ENCODE peak calls at places on chromosomes 11 and 22, in six cellular contexts. U is testis, C is BJ, O is NB4, Z is OCI-LY7, N is lower lobe of right lung. F is an unnamed sample.

GRCh38 chr11:120068114-120068573 is 69.8 kb downstream of the TRIM29 start:
- DNase-seq in N (no peak), U (no peak), Z (no peak), O (peak; percentile 65), C (peak; percentile 15), F (no peak)

GRCh38 chr11:47099213-47099917 is 77.3 kb downstream of the ARFGAP2 start:
- DNase-seq in Z (no peak), U (no peak), C (no peak), O (no peak), N (no peak), F (peak; percentile 45)

GRCh38 chr11:46701078-46701654 is 335 bp downstream of the ZNF408 start:
- DNase-seq in C (no peak), N (no peak), Z (no peak), O (peak; percentile 18), U (no peak), F (no peak)

GRCh38 chr22:22235564-22235963 is 9.0 kb upstream of the VPREB1 start:
- DNase-seq in O (peak; percentile 32), Z (peak; percentile 40), N (no peak), C (no peak), U (peak; percentile 47), F (peak; percentile 33)

GRCh38 chr11:119324124-119324665 is 7.3 kb upstream of the MCAM start:
- DNase-seq in O (no peak), U (no peak), N (no peak), C (no peak), Z (no peak), F (no peak)

GRCh38 chr11:134584001-134584561 is 172.0 kb upstream of the B3GAT1 start:
- DNase-seq in O (no peak), U (no peak), C (no peak), Z (no peak), N (no peak), F (no peak)

GRCh38 chr11:57124460-57124859 is 57.3 kb upstream of the LRRC55 start:
- DNase-seq in O (no peak), N (no peak), C (no peak), Z (no peak), U (no peak), F (no peak)

GRCh38 chr11:30342736-30343166 is 19.8 kb downstream of the ARL14EP start:
- DNase-seq in O (peak; percentile 62), N (no peak), U (no peak), C (no peak), Z (peak; percentile 94), F (no peak)

GRCh38 chr11:121763526-121763925 is 310.8 kb upstream of the SORL1-AS1 start:
- DNase-seq in U (no peak), N (no peak), Z (peak; percentile 59), C (no peak), O (no peak), F (no peak)

GRCh38 chr11:121741316-121741715 is 288.5 kb upstream of the SORL1-AS1 start:
- DNase-seq in Z (no peak), N (no peak), U (peak; percentile 28), C (no peak), O (no peak), F (peak; percentile 96)

GRCh38 chr11:128790200-128790599 is 76.9 kb downstream of the KCNJ1 start:
- DNase-seq in O (no peak), N (no peak), U (peak; percentile 84), C (no peak), Z (no peak), F (no peak)

GRCh38 chr11:10441652-10442503 is 13.2 kb upstream of the AMPD3 start:
- DNase-seq in C (no peak), O (peak; percentile 80), U (no peak), N (no peak), Z (peak; percentile 56), F (no peak)

GRCh38 chr11:65180877-65181568 is 705 bp upstream of the CAPN1 start:
- DNase-seq in Z (peak; percentile 83), U (peak; percentile 44), N (peak; percentile 79), O (peak; percentile 87), C (no peak), F (peak; percentile 52)

GRCh38 chr22:41563051-41563711 is 2.4 kb downstream of the CSDC2 start:
- DNase-seq in C (peak; percentile 70), Z (no peak), N (no peak), O (peak; percentile 67), U (peak; percentile 41), F (peak; percentile 65)

GRCh38 chr11:83895516-83895915 is 609.3 kb upstream of the CCDC90B start:
- DNase-seq in N (no peak), O (no peak), Z (no peak), U (no peak), C (no peak), F (peak; percentile 2)

GRCh38 chr22:17379939-17380710 is 10.9 kb downstream of the CECR2 start:
- DNase-seq in C (no peak), Z (no peak), N (no peak), U (no peak), O (no peak), F (no peak)

GRCh38 chr11:93986716-93987115 is 34.4 kb upstream of the HEPHL1 start:
- DNase-seq in N (peak; percentile 46), Z (no peak), C (no peak), U (peak; percentile 55), O (no peak), F (peak; percentile 73)

GRCh38 chr11:128694618-128695481 is 978 bp downstream of the FLI1 start:
- DNase-seq in Z (peak; percentile 55), U (no peak), N (peak; percentile 70), O (peak; percentile 65), C (no peak), F (peak; percentile 42)

GRCh38 chr11:44955019-44955738 is 4.5 kb upstream of the TP53I11 start:
- DNase-seq in C (peak; percentile 46), Z (no peak), O (peak; percentile 97), U (peak; percentile 31), N (peak; percentile 66), F (peak; percentile 83)

GRCh38 chr22:32475428-32476010 is 908 bp downstream of the FBXO7 start:
- DNase-seq in N (peak; percentile 50), U (peak; percentile 60), Z (no peak), C (no peak), O (peak; percentile 67), F (peak; percentile 69)

GRCh38 chr11:84564180-84564866 is 1062.8 kb downstream of the DLG2 start:
- DNase-seq in N (no peak), C (peak; percentile 4), U (peak; percentile 67), O (peak; percentile 49), Z (peak; percentile 69), F (peak; percentile 65)

GRCh38 chr11:85595285-85595884 is 31.8 kb downstream of the DLG2 start:
- DNase-seq in N (no peak), C (peak; percentile 11), Z (peak; percentile 66), U (no peak), O (peak; percentile 68), F (peak; percentile 75)

GRCh38 chr11:56380120-56380519 is 4.7 kb downstream of the OR8U1 start:
- DNase-seq in Z (no peak), N (no peak), C (no peak), U (no peak), O (no peak), F (no peak)

GRCh38 chr11:130369713-130370112 is 55.0 kb upstream of the ZBTB44 start:
- DNase-seq in C (no peak), Z (no peak), O (no peak), U (no peak), N (no peak), F (no peak)

GRCh38 chr11:130371004-130371590 is 56.4 kb upstream of the ZBTB44 start:
- DNase-seq in U (no peak), O (peak; percentile 11), C (no peak), Z (peak; percentile 44), N (no peak), F (no peak)

GRCh38 chr11:130369141-130369691 is 54.5 kb upstream of the ZBTB44 start:
- DNase-seq in N (no peak), Z (no peak), U (no peak), O (no peak), C (no peak), F (no peak)
- TF ChIP-seq CTCF in N (no peak), Z (no peak), U (no peak), O (no peak), C (no peak), F (no peak)

GRCh38 chr11:115996808-115997188 is 492.6 kb upstream of the CADM1 start:
- DNase-seq in Z (no peak), O (peak; percentile 2), C (no peak), U (no peak), N (no peak), F (no peak)
- H3K4me3 ChIP-seq in Z (no peak overlapping the region), O (no peak overlapping the region), C (no peak overlapping the region), U (no peak overlapping the region), N (no peak overlapping the region), F (no peak overlapping the region)

GRCh38 chr11:60343094-60343704 is 16.1 kb downstream of the MS4A6E start:
- DNase-seq in U (peak; percentile 39), Z (peak; percentile 61), N (no peak), O (peak; percentile 45), C (no peak), F (peak; percentile 2)
- TF ChIP-seq CTCF in U (peak; percentile 38), Z (peak; percentile 92), N (peak; percentile 56), O (peak; percentile 60), C (peak; percentile 50), F (peak; percentile 51)

DNA sequence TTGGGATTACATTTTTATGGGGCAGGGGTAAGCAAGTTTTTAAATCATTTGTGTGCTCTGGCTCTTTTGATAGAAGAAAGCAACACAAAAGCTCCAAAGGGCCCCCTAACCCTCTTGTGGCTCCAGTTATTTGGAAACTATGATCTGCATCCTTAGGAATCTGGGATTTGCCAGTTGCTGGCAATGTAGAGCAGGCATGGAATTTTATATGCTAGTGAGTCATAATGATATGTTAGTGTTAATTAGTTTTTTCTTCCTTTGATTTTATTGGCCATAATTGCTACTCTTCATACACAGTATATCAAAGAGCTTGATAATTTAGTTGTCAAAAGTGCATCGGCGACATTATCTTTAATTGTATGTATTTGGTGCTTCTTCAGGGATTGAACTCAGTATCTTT is 10.1 kb downstream of the RAG1 start:
- DNase-seq in O (no peak), Z (no peak), U (no peak), N (no peak), C (peak; percentile 24), F (peak; percentile 35)
- H3K4me3 ChIP-seq in O (no peak overlapping the region), Z (no peak overlapping the region), U (no peak overlapping the region), N (no peak overlapping the region), C (no peak overlapping the region), F (no peak overlapping the region)

GRCh38 chr11:5272395-5273017 is 2.8 kb upstream of the HBE1 start:
- DNase-seq in U (no peak), O (no peak), Z (no peak), N (no peak), C (no peak), F (no peak)
- TF ChIP-seq CTCF in U (no peak), O (no peak), Z (no peak), N (no peak), C (no peak), F (no peak)

F was measured in fibroblast of the aortic adventitia.